ENCODE peak calls at places on chromosomes 3 and 15, in four cellular contexts. R, C, S and J are unnamed samples.

GRCh38 chr3:33858131-33858530 is 59.7 kb downstream of the PDCD6IP start:
- DNase-seq in C (no peak), R (no peak), S (no peak), J (no peak)

GRCh38 chr3:54537506-54537905 is 390.4 kb downstream of the LRTM1 start:
- DNase-seq in S (no peak), C (no peak), R (no peak), J (no peak)

GRCh38 chr3:30657914-30658313 is 51.5 kb downstream of the TGFBR2 start:
- DNase-seq in C (no peak), R (no peak), S (no peak), J (no peak)

GRCh38 chr3:99319961-99320360 is 318.4 kb upstream of the COL8A1 start:
- DNase-seq in S (no peak), R (no peak), C (no peak), J (no peak)

GRCh38 chr3:130849111-130849552 is 44.8 kb upstream of the ATP2C1 start:
- DNase-seq in C (no peak), R (peak), S (peak), J (no peak)

GRCh38 chr3:186519021-186519658 is 25.0 kb downstream of the CRYGS start:
- DNase-seq in R (no peak), S (no peak), C (no peak), J (no peak)

GRCh38 chr15:47378527-47378926 is 338.8 kb upstream of the SEMA6D start:
- DNase-seq in R (no peak), C (no peak), S (no peak), J (no peak)

GRCh38 chr15:33160581-33161165 is 33.8 kb downstream of the FMN1 start:
- DNase-seq in R (no peak), S (no peak), C (no peak), J (no peak)

GRCh38 chr3:117903226-117903625 is 1131.4 kb downstream of the IGSF11 start:
- DNase-seq in R (no peak), C (no peak), S (no peak), J (no peak)

GRCh38 chr3:87069963-87070362 is 79.0 kb upstream of the VGLL3 start:
- DNase-seq in S (no peak), C (no peak), R (no peak), J (no peak)

DNA sequence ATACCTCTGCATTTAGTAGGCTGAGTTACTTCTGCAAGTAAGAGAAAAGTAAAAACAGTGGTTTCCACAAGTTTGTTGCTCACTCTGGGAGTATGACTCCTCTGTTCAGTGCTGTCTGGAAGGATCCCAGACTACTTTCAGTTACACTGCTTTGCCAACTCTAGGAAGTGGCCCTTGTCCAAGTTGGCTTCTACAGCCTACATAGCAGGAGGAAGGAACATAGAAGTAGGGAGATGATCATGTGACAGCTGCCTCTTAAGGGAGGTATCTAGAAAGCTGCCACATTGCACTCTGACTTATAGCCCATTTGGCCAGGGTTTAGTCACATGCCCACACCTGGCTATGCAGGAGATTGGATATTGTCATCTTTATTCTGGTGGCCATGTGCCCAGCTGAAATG is 298.1 kb downstream of the NSUN3 start:
- DNase-seq in C (no peak), R (no peak), S (no peak), J (no peak)
- TF ChIP-seq NR3C1 in C (no peak), R (no peak), S (no peak), J (no peak)

DNA sequence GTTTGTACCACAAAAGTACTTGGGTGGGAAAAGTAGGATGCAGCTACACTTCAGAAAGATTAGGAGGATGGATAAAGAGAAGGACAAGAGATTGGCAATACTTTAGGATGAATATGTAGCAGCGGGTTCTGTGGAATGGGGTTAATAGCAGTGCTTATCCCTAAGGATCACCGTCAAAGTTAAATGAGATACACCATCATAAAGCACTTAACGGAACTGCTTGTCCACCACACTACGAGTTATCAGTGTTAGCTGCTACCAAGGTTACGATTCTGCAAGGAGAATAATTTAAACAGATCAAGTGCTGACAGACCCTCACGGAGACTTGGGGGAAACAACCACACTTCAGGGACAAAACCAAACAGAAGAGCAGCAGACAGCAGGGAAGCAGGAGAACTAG is 963 bp downstream of the SHQ1 start:
- DNase-seq in C (no peak), S (no peak), R (no peak), J (no peak)
- TF ChIP-seq NR3C1 in C (no peak), S (no peak), R (no peak), J (no peak)

GRCh38 chr3:18099611-18100010 is 325.5 kb downstream of the SATB1 start:
- DNase-seq in S (no peak), R (no peak), C (no peak), J (no peak)

GRCh38 chr3:18100126-18100525 is 325.0 kb downstream of the SATB1 start:
- DNase-seq in C (no peak), R (no peak), S (no peak), J (no peak)

GRCh38 chr3:18097473-18097872 is 327.7 kb downstream of the SATB1 start:
- DNase-seq in S (no peak), R (no peak), C (no peak), J (no peak)

GRCh38 chr3:18097989-18098388 is 327.1 kb downstream of the SATB1 start:
- DNase-seq in C (no peak), R (no peak), S (no peak), J (no peak)

DNA sequence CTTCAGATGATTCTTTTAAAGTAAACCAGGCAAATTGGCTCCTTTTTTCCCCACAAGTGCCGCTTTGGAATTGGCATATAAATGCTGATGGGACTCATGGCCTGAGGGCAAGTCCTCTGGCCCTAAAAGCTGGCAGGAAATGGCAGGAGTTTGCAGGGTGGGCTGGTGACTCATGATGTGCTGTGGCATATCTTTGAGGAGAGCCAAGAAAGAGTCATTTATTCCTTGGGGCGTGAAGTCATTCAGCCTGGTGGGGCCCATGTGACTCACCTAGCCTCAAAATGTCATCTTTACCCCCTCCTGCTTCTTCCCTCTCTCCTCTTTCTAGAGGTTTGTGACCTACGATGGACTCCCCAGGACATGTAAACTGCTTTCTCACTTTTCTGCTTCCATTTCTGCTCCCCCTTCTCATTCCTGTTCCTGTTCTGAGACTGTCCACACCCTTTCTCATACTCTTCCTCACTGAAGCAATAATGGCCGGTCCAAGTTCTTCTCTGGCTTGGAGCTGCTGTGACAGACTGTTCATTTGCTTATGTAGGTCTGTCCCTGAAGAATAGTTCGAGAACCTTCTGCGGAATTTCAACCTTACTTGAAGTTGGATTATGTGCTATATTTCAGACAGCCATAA is 326.1 kb downstream of the SATB1 start:
- DNase-seq in C (no peak), R (peak), S (no peak), J (peak)
- TF ChIP-seq NR3C1 in C (no peak), R (no peak), S (no peak), J (no peak)

GRCh38 chr3:52530918-52531635 is 2.6 kb downstream of the NT5DC2 start:
- DNase-seq in C (no peak), S (no peak), R (no peak), J (no peak)
- TF ChIP-seq NR3C1 in C (no peak), S (no peak), R (no peak), J (no peak)

DNA sequence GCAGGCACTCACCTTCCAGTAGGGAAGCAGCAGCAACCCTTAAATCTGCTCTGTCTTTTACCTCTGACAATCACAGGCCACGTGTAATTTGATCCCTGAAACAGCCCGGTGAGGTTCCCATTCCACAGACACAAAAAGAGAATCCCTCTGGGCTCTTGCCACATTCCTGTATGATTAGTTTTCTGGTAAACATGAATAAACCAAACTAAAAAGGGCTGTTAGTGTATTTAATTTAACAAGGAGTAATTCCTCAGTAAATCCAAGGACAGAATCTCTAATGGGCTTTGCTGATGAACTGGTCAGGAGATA is 186.9 kb downstream of the FAM43A start:
- DNase-seq in C (no peak), S (no peak), R (no peak), J (peak)
- TF ChIP-seq NR3C1 in C (no peak), S (no peak), R (no peak), J (no peak)